ENCODE peak calls at places on chromosome 11, in seven cellular contexts. E is substantia nigra, B is GM23248, D is Peyer's patch, V is H9, O is ovary, N is heart left ventricle. G is an unnamed sample.

GRCh38 chr11:63914896-63915681 is 1.9 kb downstream of the RCOR2 start:
- DNase-seq in E (no peak), B (peak), D (no peak), V (no peak), O (no peak), N (no peak), G (no peak)

GRCh38 chr11:80365980-80366379 is 925.1 kb upstream of the TENM4 start:
- DNase-seq in E (no peak), B (no peak), D (no peak), V (no peak), O (no peak), N (no peak), G (no peak)

GRCh38 chr11:28343304-28344233 is 235.4 kb downstream of the METTL15 start:
- DNase-seq in E (no peak), B (peak), D (no peak), V (no peak), O (no peak), N (no peak), G (peak)

GRCh38 chr11:134845474-134846435 is 433.7 kb upstream of the B3GAT1 start:
- DNase-seq in E (no peak), B (no peak), D (no peak), V (peak), O (no peak), N (no peak), G (no peak)

GRCh38 chr11:70506658-70506970 is 108.3 kb downstream of the CTTN start:
- DNase-seq in E (no peak), B (no peak), D (no peak), V (no peak), O (no peak), N (no peak), G (no peak)

GRCh38 chr11:26234451-26234850 is 97.5 kb upstream of the ANO3 start:
- DNase-seq in E (no peak), B (peak), D (no peak), V (no peak), O (no peak), N (no peak), G (peak)

GRCh38 chr11:2249191-2249916 is 21.0 kb downstream of the ASCL2 start:
- DNase-seq in E (no peak), B (no peak), D (peak), V (no peak), O (no peak), N (no peak), G (no peak)

GRCh38 chr11:109964487-109964886 is 128.7 kb upstream of the ZC3H12C start:
- DNase-seq in E (no peak), B (no peak), D (no peak), V (no peak), O (no peak), N (no peak), G (no peak)

GRCh38 chr11:118998822-118999221 is 884 bp downstream of the CENATAC start:
- DNase-seq in E (no peak), B (peak), D (no peak), V (peak), O (no peak), N (no peak), G (no peak)

GRCh38 chr11:85682330-85683305 is 3.4 kb downstream of the CCDC89 start:
- DNase-seq in E (peak), B (peak), D (peak), V (no peak), O (peak), N (peak), G (no peak)

GRCh38 chr11:64745219-64745522 is 1.2 kb upstream of the RASGRP2 start:
- DNase-seq in E (no peak), B (no peak), D (peak), V (no peak), O (peak), N (peak), G (no peak)

GRCh38 chr11:112524808-112525207 is 264.1 kb upstream of the PLET1 start:
- DNase-seq in E (no peak), B (peak), D (no peak), V (no peak), O (no peak), N (peak), G (no peak)
- H3K27ac ChIP-seq in E (peak), B (no peak), D (no peak), V (no peak), O (no peak), N (peak), G (no peak)

DNA sequence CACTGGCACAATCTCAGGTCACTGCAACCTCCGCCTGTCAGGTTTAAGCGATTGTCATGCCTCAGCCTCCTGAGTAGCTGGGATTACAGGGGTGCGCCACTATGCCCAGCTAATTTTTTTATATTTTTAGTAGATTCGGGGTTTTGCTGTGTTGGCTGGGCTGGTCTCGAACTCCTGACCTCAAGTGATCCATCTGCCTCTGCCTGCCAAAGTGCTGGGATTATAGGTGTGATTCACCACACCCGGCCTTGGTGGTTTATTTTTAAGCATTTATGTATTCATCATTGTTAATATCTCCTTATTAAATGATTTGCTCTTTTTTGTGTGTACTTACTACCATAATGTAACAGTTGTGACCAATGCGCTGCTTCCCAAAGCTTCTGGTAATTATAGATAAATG is 171.7 kb downstream of the DDX10 start:
- DNase-seq in E (no peak), B (no peak), D (no peak), V (no peak), O (no peak), N (no peak), G (no peak)
- H3K27ac ChIP-seq in E (no peak), B (no peak), D (no peak), V (no peak), O (no peak), N (no peak), G (no peak)

GRCh38 chr11:126926376-126926791 is 74.2 kb downstream of the KIRREL3 start:
- DNase-seq in E (peak), B (peak), D (no peak), V (peak), O (no peak), N (no peak), G (no peak)

GRCh38 chr11:126924381-126924780 is 76.2 kb downstream of the KIRREL3 start:
- DNase-seq in E (no peak), B (no peak), D (no peak), V (peak), O (no peak), N (no peak), G (no peak)

GRCh38 chr11:126929186-126930085 is 71.1 kb downstream of the KIRREL3 start:
- DNase-seq in E (no peak), B (peak), D (no peak), V (no peak), O (no peak), N (no peak), G (no peak)

GRCh38 chr11:126927628-126928027 is 72.9 kb downstream of the KIRREL3 start:
- DNase-seq in E (no peak), B (no peak), D (no peak), V (no peak), O (no peak), N (no peak), G (no peak)

DNA sequence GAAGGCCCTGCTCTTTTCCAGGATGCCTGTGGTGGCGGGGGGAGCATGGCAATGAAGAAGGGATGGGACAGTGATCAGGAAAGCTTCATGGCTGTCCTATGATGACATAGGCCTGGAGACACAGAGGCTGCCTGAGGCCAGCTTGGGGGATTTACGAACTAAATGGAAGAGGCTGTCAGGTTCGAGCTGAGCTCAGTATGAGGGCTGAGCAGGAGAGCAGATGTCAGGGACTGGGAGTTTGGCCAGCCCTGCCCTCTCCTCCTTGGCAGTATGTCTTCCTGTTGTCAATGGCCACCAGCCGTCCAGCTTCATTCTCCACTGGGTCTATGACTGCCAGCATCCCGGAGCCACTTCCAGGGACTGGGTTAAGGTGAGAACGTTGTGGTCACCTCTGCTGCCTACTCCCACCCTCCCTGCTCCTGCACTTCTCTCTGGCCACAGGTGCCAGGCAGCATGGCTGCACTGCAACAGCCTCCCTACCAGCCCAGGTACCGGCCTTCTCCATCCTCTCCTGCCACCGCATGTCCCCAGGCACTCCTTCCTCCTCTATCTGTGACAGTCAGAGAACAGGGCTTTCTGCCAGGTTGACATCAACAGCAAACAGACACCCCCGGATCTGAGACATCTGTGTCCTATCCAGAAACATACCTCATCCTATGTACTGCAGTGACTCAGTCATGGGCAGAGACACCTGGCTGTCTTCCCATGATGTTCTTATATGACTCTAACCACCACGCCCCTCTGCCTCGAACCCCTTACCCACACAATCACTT is 75.1 kb downstream of the KIRREL3 start:
- DNase-seq in E (no peak), B (peak), D (no peak), V (peak), O (no peak), N (no peak), G (peak)
- H3K27ac ChIP-seq in E (peak), B (peak), D (no peak), V (no peak), O (no peak), N (no peak), G (no peak)

GRCh38 chr11:17432041-17432440 is 43.6 kb upstream of the KCNJ11 start:
- DNase-seq in E (no peak), B (no peak), D (no peak), V (no peak), O (no peak), N (no peak), G (no peak)

GRCh38 chr11:17428261-17428660 is 39.8 kb upstream of the KCNJ11 start:
- DNase-seq in E (no peak), B (no peak), D (no peak), V (no peak), O (no peak), N (no peak), G (no peak)

GRCh38 chr11:17430616-17431015 is 42.2 kb upstream of the KCNJ11 start:
- DNase-seq in E (no peak), B (no peak), D (no peak), V (no peak), O (no peak), N (no peak), G (no peak)

GRCh38 chr11:17428930-17429329 is 40.5 kb upstream of the KCNJ11 start:
- DNase-seq in E (no peak), B (peak), D (no peak), V (no peak), O (no peak), N (no peak), G (no peak)

DNA sequence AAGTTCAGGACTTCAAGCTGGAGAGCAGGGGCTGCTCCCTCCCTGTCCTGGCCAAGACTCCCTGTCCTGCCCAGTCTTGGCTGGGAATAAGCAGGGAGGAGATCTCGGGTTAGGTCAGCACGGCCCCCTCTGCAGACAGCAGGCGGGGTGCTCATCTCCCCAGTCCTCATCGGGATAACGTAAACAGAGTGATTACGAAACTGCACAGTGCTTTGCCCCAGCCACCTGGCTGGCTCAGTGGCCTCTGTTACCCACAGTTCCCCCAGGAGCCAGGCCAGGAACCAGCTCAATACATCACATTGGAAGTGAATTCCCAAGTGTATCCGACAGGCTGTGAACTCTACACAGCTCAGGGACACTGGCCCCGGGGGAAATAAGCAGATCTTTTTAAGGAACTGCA is 42.7 kb upstream of the KCNJ11 start:
- DNase-seq in E (no peak), B (no peak), D (no peak), V (no peak), O (no peak), N (no peak), G (no peak)
- H3K27ac ChIP-seq in E (no peak), B (no peak), D (no peak), V (no peak), O (no peak), N (no peak), G (no peak)

G was measured in epithelial cell of prostate.